ENCODE peak calls at places on chromosomes 6 and 20, in six cellular contexts. Z is amniotic epithelial cell; X is AG09309; H is effector CD4-positive, alpha-beta T cell; U is HuH-7.5; K is EL. Y is an unnamed sample.

GRCh38 chr6:41634657-41635056 is 3.6 kb upstream of the MDFI start:
- DNase-seq in Z (peak), X (no peak), H (no peak), U (no peak), K (no peak), Y (no peak)

GRCh38 chr6:158270389-158271127 is 41.7 kb upstream of the TULP4 start:
- DNase-seq in Z (no peak), X (no peak), H (no peak), U (no peak), K (no peak), Y (no peak)

GRCh38 chr20:34065260-34065659 is 46.8 kb downstream of the EIF2S2 start:
- DNase-seq in Z (peak), X (no peak), H (no peak), U (no peak), K (peak), Y (peak)

GRCh38 chr6:138680085-138680484 is 93.5 kb upstream of the CCDC28A start:
- DNase-seq in Z (peak), X (no peak), H (no peak), U (no peak), K (no peak), Y (no peak)

GRCh38 chr6:43107344-43108062 is 31.4 kb downstream of the PTK7 start:
- DNase-seq in Z (no peak), X (no peak), H (no peak), U (no peak), K (no peak), Y (no peak)

GRCh38 chr20:41892031-41892430 is 273.9 kb upstream of the CHD6 start:
- DNase-seq in Z (no peak), X (no peak), H (no peak), U (no peak), K (no peak), Y (no peak)

GRCh38 chr6:37731888-37732287 is 34.2 kb upstream of the MDGA1 start:
- DNase-seq in Z (no peak), X (no peak), H (no peak), U (no peak), K (no peak), Y (no peak)

GRCh38 chr20:33667245-33668086 is 723 bp downstream of the ACTL10 start:
- DNase-seq in Z (peak), X (no peak), H (peak), U (peak), K (peak), Y (peak)

GRCh38 chr6:135506270-135506997 is 8.9 kb upstream of the AHI1 start:
- DNase-seq in Z (peak), X (no peak), H (peak), U (no peak), K (peak), Y (peak)

GRCh38 chr20:6829510-6830116 is 62.1 kb downstream of the BMP2 start:
- DNase-seq in Z (peak), X (no peak), H (no peak), U (no peak), K (no peak), Y (peak)

GRCh38 chr20:35318502-35319157 is 26.4 kb upstream of the FAM83C start:
- DNase-seq in Z (peak), X (no peak), H (no peak), U (no peak), K (peak), Y (peak)

GRCh38 chr20:2692886-2693285 is 306 bp downstream of the EBF4 start:
- DNase-seq in Z (no peak), X (no peak), H (no peak), U (no peak), K (no peak), Y (no peak)

GRCh38 chr20:61754976-61755778 is 310.5 kb downstream of the TAF4 start:
- DNase-seq in Z (peak), X (no peak), H (no peak), U (no peak), K (no peak), Y (peak)

GRCh38 chr6:158283304-158284005 is 28.8 kb upstream of the TULP4 start:
- DNase-seq in Z (peak), X (no peak), H (peak), U (no peak), K (peak), Y (peak)

GRCh38 chr20:22394583-22394982 is 189.8 kb downstream of the FOXA2 start:
- DNase-seq in Z (no peak), X (no peak), H (no peak), U (no peak), K (no peak), Y (no peak)

GRCh38 chr6:33407132-33407718 is 3.6 kb upstream of the PHF1 start:
- DNase-seq in Z (peak), X (peak), H (no peak), U (no peak), K (peak), Y (peak)

GRCh38 chr6:96058094-96058493 is 42.3 kb downstream of the FUT9 start:
- DNase-seq in Z (no peak), X (no peak), H (no peak), U (no peak), K (no peak), Y (no peak)

GRCh38 chr20:46031014-46031569 is 2.1 kb downstream of the SLC12A5 start:
- DNase-seq in Z (no peak), X (no peak), H (no peak), U (no peak), K (no peak), Y (no peak)

GRCh38 chr6:110537208-110538123 is 61.1 kb upstream of the SLC22A16 start:
- DNase-seq in Z (peak), X (peak), H (no peak), U (no peak), K (peak), Y (peak)

GRCh38 chr6:127748290-127748689 is 152.6 kb downstream of the THEMIS start:
- DNase-seq in Z (no peak), X (no peak), H (no peak), U (no peak), K (no peak), Y (no peak)

Y was measured in fibroblast of mammary gland.